ENCODE peak calls at places on chromosomes 13 and 19, in six cellular contexts. J is H1, I is GM12878, F is WTC11, C is HCT116, O is HepG2. V is an unnamed sample.

GRCh38 chr13:26558074-26558805 is 757 bp downstream of the WASF3 start:
- DNase-seq in J (peak), I (no peak), F (peak), C (no peak), O (no peak), V (no peak)

GRCh38 chr19:51372021-51372648 is 319 bp downstream of the NKG7 start:
- DNase-seq in J (no peak), I (no peak), F (no peak), C (no peak), O (no peak), V (no peak)

GRCh38 chr13:31909889-31910551 is 121.6 kb upstream of the FRY start:
- DNase-seq in J (no peak), I (peak), F (no peak), C (peak), O (peak), V (peak)

GRCh38 chr19:2111425-2111824 is 14.7 kb downstream of the IZUMO4 start:
- DNase-seq in J (no peak), I (no peak), F (no peak), C (no peak), O (no peak), V (no peak)

GRCh38 chr13:97408938-97409337 is 25.0 kb upstream of the RAP2A start:
- DNase-seq in J (no peak), I (no peak), F (no peak), C (no peak), O (no peak), V (no peak)

GRCh38 chr13:113767366-113767765 is 8.3 kb downstream of the TMEM255B start:
- DNase-seq in J (no peak), I (no peak), F (no peak), C (no peak), O (no peak), V (no peak)

GRCh38 chr19:40150170-40150569 is 41.1 kb upstream of the MAP3K10 start:
- DNase-seq in J (peak), I (no peak), F (no peak), C (no peak), O (no peak), V (no peak)

GRCh38 chr13:32019612-32020233 is 11.9 kb upstream of the FRY start:
- DNase-seq in J (no peak), I (peak), F (peak), C (peak), O (peak), V (peak)

GRCh38 chr13:22161871-22162270 is 491.0 kb downstream of the FGF9 start:
- DNase-seq in J (no peak), I (peak), F (no peak), C (no peak), O (no peak), V (no peak)

GRCh38 chr13:40149611-40150283 is 494.3 kb downstream of the COG6 start:
- DNase-seq in J (no peak), I (no peak), F (no peak), C (no peak), O (no peak), V (no peak)

GRCh38 chr19:14048439-14049153 is 13.3 kb downstream of the PALM3 start:
- DNase-seq in J (peak), I (no peak), F (peak), C (no peak), O (peak), V (peak)

GRCh38 chr13:114106991-114107685 is 25.3 kb downstream of the RASA3 start:
- DNase-seq in J (no peak), I (no peak), F (peak), C (no peak), O (no peak), V (no peak)

GRCh38 chr13:100363351-100363750 is 225.2 kb downstream of the GGACT start:
- DNase-seq in J (no peak), I (no peak), F (no peak), C (peak), O (no peak), V (no peak)

GRCh38 chr13:52600666-52601065 is 41.6 kb upstream of the HNRNPA1L2 start:
- DNase-seq in J (no peak), I (no peak), F (no peak), C (no peak), O (no peak), V (no peak)

GRCh38 chr19:12331211-12331941 is 2.1 kb downstream of the ZNF563 start:
- DNase-seq in J (no peak), I (peak), F (peak), C (no peak), O (peak), V (no peak)

GRCh38 chr19:53991224-53992113 is at the start of gene CACNG6:
- DNase-seq in J (peak), I (no peak), F (peak), C (no peak), O (no peak), V (peak)

GRCh38 chr19:29378126-29378525 is 147.7 kb upstream of the VSTM2B start:
- DNase-seq in J (peak), I (no peak), F (no peak), C (no peak), O (no peak), V (no peak)

GRCh38 chr19:55098716-55099556 is 18.5 kb downstream of the PPP1R12C start:
- DNase-seq in J (no peak), I (no peak), F (no peak), C (no peak), O (no peak), V (no peak)

GRCh38 chr13:99062593-99062992 is 84.7 kb upstream of the DOCK9 start:
- DNase-seq in J (no peak), I (no peak), F (no peak), C (no peak), O (no peak), V (no peak)

GRCh38 chr19:11356676-11357550 is 1.7 kb downstream of the PLPPR2 start:
- DNase-seq in J (no peak), I (no peak), F (no peak), C (no peak), O (no peak), V (no peak)

GRCh38 chr13:108313382-108313781 is 43.9 kb downstream of the TNFSF13B start:
- DNase-seq in J (no peak), I (no peak), F (no peak), C (no peak), O (no peak), V (no peak)

GRCh38 chr19:21789761-21790160 is 22.4 kb upstream of the ZNF100 start:
- DNase-seq in J (no peak), I (no peak), F (no peak), C (no peak), O (no peak), V (no peak)

GRCh38 chr13:99911069-99911964 is 60.2 kb downstream of the ZIC5 start:
- DNase-seq in J (no peak), I (no peak), F (no peak), C (no peak), O (no peak), V (no peak)

GRCh38 chr19:53537523-53538377 is at the start of gene ZNF331:
- DNase-seq in J (peak), I (peak), F (peak), C (no peak), O (peak), V (no peak)

GRCh38 chr19:18741566-18742121 is 49.5 kb downstream of the COMP start:
- DNase-seq in J (no peak), I (no peak), F (no peak), C (no peak), O (peak), V (no peak)

GRCh38 chr13:36096411-36097184 is 34.6 kb downstream of the DCLK1 start:
- DNase-seq in J (no peak), I (no peak), F (no peak), C (no peak), O (no peak), V (no peak)

GRCh38 chr19:43432866-43433673 is 18.4 kb downstream of the TEX101 start:
- DNase-seq in J (peak), I (no peak), F (peak), C (peak), O (peak), V (peak)

GRCh38 chr19:2059422-2060201 is 8.6 kb upstream of the MKNK2 start:
- DNase-seq in J (no peak), I (no peak), F (no peak), C (peak), O (peak), V (no peak)

GRCh38 chr19:7904074-7905020 is 670 bp downstream of the MAP2K7 start:
- DNase-seq in J (no peak), I (no peak), F (no peak), C (no peak), O (no peak), V (peak)

GRCh38 chr19:17248011-17248776 is 2.5 kb upstream of the NR2F6 start:
- DNase-seq in J (peak), I (no peak), F (peak), C (no peak), O (peak), V (peak)
- TF ChIP-seq ATF3 in J (no peak), I (no peak), F (no peak), C (no peak), O (peak), V (no peak)

GRCh38 chr13:38753878-38754277 is 67.0 kb downstream of the FREM2 start:
- DNase-seq in J (no peak), I (no peak), F (peak), C (no peak), O (no peak), V (no peak)
- TF ChIP-seq ATF3 in J (no peak), I (no peak), F (no peak), C (no peak), O (no peak), V (no peak)

GRCh38 chr19:41914191-41914834 is 13.9 kb downstream of the ERFL start:
- DNase-seq in J (no peak), I (no peak), F (no peak), C (no peak), O (no peak), V (no peak)
- TF ChIP-seq ATF3 in J (no peak), I (no peak), F (no peak), C (no peak), O (no peak), V (no peak)

GRCh38 chr19:46915386-46915785 is 54.6 kb downstream of the ARHGAP35 start:
- DNase-seq in J (no peak), I (no peak), F (no peak), C (no peak), O (peak), V (no peak)
- TF ChIP-seq ATF3 in J (no peak), I (no peak), F (no peak), C (no peak), O (no peak), V (peak)

GRCh38 chr19:4909172-4909896 is at the start of gene UHRF1:
- DNase-seq in J (peak), I (no peak), F (no peak), C (no peak), O (peak), V (peak)
- TF ChIP-seq ATF3 in J (no peak), I (no peak), F (no peak), C (no peak), O (no peak), V (no peak)

GRCh38 chr13:93867481-93867880 is 612.0 kb downstream of the DCT start:
- DNase-seq in J (no peak), I (no peak), F (no peak), C (no peak), O (no peak), V (no peak)

GRCh38 chr13:93872948-93873347 is 606.5 kb downstream of the DCT start:
- DNase-seq in J (no peak), I (no peak), F (no peak), C (no peak), O (no peak), V (no peak)

GRCh38 chr13:93876236-93876635 is 603.2 kb downstream of the DCT start:
- DNase-seq in J (no peak), I (no peak), F (no peak), C (no peak), O (no peak), V (no peak)

GRCh38 chr13:93875527-93875926 is 604.0 kb downstream of the DCT start:
- DNase-seq in J (no peak), I (no peak), F (no peak), C (no peak), O (no peak), V (no peak)

GRCh38 chr13:93872376-93872775 is 607.1 kb downstream of the DCT start:
- DNase-seq in J (no peak), I (no peak), F (no peak), C (no peak), O (no peak), V (no peak)
- TF ChIP-seq ATF3 in J (no peak), I (no peak), F (no peak), C (no peak), O (no peak), V (no peak)

GRCh38 chr19:6677924-6678689 is 8.1 kb upstream of the TNFSF14 start:
- DNase-seq in J (peak), I (no peak), F (peak), C (no peak), O (no peak), V (peak)
- TF ChIP-seq ATF3 in J (no peak), I (no peak), F (no peak), C (no peak), O (no peak), V (no peak)

GRCh38 chr19:35483089-35483488 is 7.2 kb downstream of the KRTDAP start:
- DNase-seq in J (no peak), I (no peak), F (no peak), C (no peak), O (no peak), V (no peak)

GRCh38 chr19:35484637-35485036 is 5.6 kb downstream of the KRTDAP start:
- DNase-seq in J (no peak), I (peak), F (no peak), C (no peak), O (no peak), V (no peak)

GRCh38 chr19:35488677-35489076 is 1.6 kb downstream of the KRTDAP start:
- DNase-seq in J (no peak), I (no peak), F (no peak), C (no peak), O (no peak), V (no peak)

GRCh38 chr19:35487821-35488220 is 2.4 kb downstream of the KRTDAP start:
- DNase-seq in J (no peak), I (no peak), F (no peak), C (no peak), O (no peak), V (no peak)

DNA sequence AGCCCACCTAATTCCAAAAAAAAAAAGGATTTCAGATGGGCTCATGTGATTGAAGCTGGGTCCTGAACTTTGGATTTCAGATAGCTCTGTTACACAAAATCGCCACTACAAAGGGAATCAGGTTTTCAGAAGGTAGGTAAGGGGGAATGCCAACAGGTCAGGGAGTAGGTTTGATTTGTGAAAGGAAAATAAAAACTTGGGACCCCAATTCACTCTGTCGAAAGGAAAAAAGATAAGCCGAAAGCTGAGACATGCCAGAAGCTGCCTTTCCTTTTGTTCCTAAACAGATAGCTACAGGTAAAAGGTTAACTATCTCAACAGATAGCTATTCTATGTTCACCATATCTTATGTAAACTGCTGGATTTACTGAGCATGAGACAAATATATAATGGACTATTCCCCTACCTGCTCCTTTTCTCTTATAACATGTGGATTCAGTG is 4.0 kb downstream of the KRTDAP start:
- DNase-seq in J (no peak), I (no peak), F (no peak), C (no peak), O (peak), V (no peak)
- TF ChIP-seq ATF3 in J (no peak), I (no peak), F (no peak), C (no peak), O (no peak), V (no peak)